ENCODE peak calls at places on chromosomes 1 and 21, in nine cellular contexts. Z is COR-L47, U is HAP-1, J is renal cortical epithelial cell, I is caudate nucleus, Q is uterus, G is BE2C, C is left colon, L is HFFc6. T is an unnamed sample.
A peak's percentile ranks its signal among the peaks of the same experiment; 100 is the strongest.

GRCh38 chr1:185284533-185285244 is 32.4 kb downstream of the IVNS1ABP start:
- DNase-seq in C (no peak), Z (no peak), Q (no peak), L (no peak), I (no peak), U (no peak), J (no peak), G (no peak), T (peak; percentile 7)

GRCh38 chr1:98903261-98903660 is 101.4 kb downstream of the PLPPR5 start:
- DNase-seq in Q (no peak), J (peak; percentile 74), G (no peak), C (no peak), I (no peak), L (peak; percentile 89), U (no peak), Z (no peak), T (peak; percentile 74)

GRCh38 chr1:29879217-29879616 is 642.9 kb downstream of the PTPRU start:
- DNase-seq in J (no peak), Z (no peak), G (no peak), Q (no peak), C (no peak), I (no peak), U (no peak), L (no peak), T (no peak)

GRCh38 chr1:41486053-41486891 is 1.8 kb upstream of the EDN2 start:
- DNase-seq in I (no peak), G (no peak), J (peak; percentile 96), C (no peak), Q (peak; percentile 18), L (peak; percentile 20), U (peak; percentile 95), Z (no peak), T (peak; percentile 99)

GRCh38 chr1:24074196-24074595 is 37.7 kb downstream of the MYOM3 start:
- DNase-seq in L (no peak), C (no peak), J (no peak), Z (no peak), Q (no peak), I (no peak), U (no peak), G (no peak), T (no peak)

GRCh38 chr1:10514490-10515235 is 39.9 kb downstream of the PEX14 start:
- DNase-seq in J (peak; percentile 33), C (no peak), G (peak; percentile 39), L (peak; percentile 16), U (no peak), Q (no peak), I (no peak), Z (peak; percentile 49), T (peak; percentile 53)

GRCh38 chr1:210523830-210524229 is 195.1 kb downstream of the HHAT start:
- DNase-seq in G (no peak), C (no peak), Q (no peak), Z (no peak), U (no peak), I (no peak), L (peak; percentile 20), J (no peak), T (no peak)

GRCh38 chr1:14017531-14017961 is 317.6 kb downstream of the PRDM2 start:
- DNase-seq in Q (no peak), I (no peak), J (peak; percentile 32), G (no peak), U (no peak), L (no peak), C (peak; percentile 25), Z (peak; percentile 23), T (peak; percentile 83)

GRCh38 chr1:197725975-197726374 is 49.3 kb downstream of the DENND1B start:
- DNase-seq in Z (no peak), Q (no peak), J (no peak), C (no peak), U (no peak), I (no peak), L (no peak), G (no peak), T (no peak)

GRCh38 chr1:90725341-90725960 is 8.3 kb upstream of the BARHL2 start:
- DNase-seq in U (no peak), C (no peak), J (no peak), Q (no peak), I (no peak), L (no peak), Z (no peak), G (no peak), T (no peak)

GRCh38 chr1:64042331-64043100 is 160.9 kb upstream of the UBE2U start:
- DNase-seq in G (no peak), U (no peak), C (no peak), J (peak; percentile 94), Z (no peak), I (no peak), L (peak; percentile 86), Q (peak; percentile 57), T (peak; percentile 84)

GRCh38 chr1:33306561-33307493 is 14.1 kb downstream of the A3GALT2 start:
- DNase-seq in I (no peak), J (no peak), Z (no peak), U (no peak), L (no peak), G (no peak), Q (peak; percentile 49), C (no peak), T (no peak)

GRCh38 chr1:193322218-193322617 is 135.8 kb upstream of the B3GALT2 start:
- DNase-seq in Q (no peak), U (no peak), J (peak; percentile 71), G (no peak), C (no peak), I (no peak), Z (no peak), L (peak; percentile 50), T (peak; percentile 72)

GRCh38 chr1:93659805-93660479 is 21.7 kb downstream of the BCAR3 start:
- DNase-seq in U (no peak), Z (no peak), I (no peak), J (no peak), L (no peak), G (peak; percentile 79), C (no peak), Q (no peak), T (no peak)

GRCh38 chr1:1542766-1543705 is 2.6 kb upstream of the TMEM240 start:
- DNase-seq in G (peak; percentile 34), C (no peak), Q (no peak), L (no peak), J (no peak), U (no peak), I (no peak), Z (no peak), T (no peak)

GRCh38 chr1:167542109-167543032 is 11.2 kb downstream of the CREG1 start:
- DNase-seq in G (no peak), C (no peak), Q (no peak), U (no peak), J (no peak), Z (peak; percentile 18), L (no peak), I (no peak), T (no peak)

GRCh38 chr21:43644609-43645008 is 14.7 kb downstream of the HSF2BP start:
- DNase-seq in G (no peak), L (peak; percentile 48), J (peak; percentile 22), I (no peak), U (no peak), Z (no peak), Q (no peak), C (no peak), T (peak; percentile 45)

GRCh38 chr21:45050786-45051489 is 23.4 kb upstream of the ADARB1 start:
- DNase-seq in J (no peak), U (peak; percentile 62), Q (no peak), Z (no peak), C (no peak), G (no peak), L (peak; percentile 26), I (no peak), T (no peak)

GRCh38 chr1:2100775-2101108 is 50.5 kb downstream of the PRKCZ start:
- DNase-seq in I (no peak), Q (no peak), Z (no peak), U (no peak), J (no peak), G (no peak), C (no peak), L (no peak), T (no peak)

GRCh38 chr1:224582041-224582440 is 34.1 kb upstream of the CNIH3 start:
- DNase-seq in C (no peak), U (no peak), J (peak; percentile 56), G (no peak), L (no peak), I (no peak), Q (no peak), Z (peak; percentile 49), T (no peak)

GRCh38 chr1:197195100-197195499 is 48.6 kb upstream of the ASPM start:
- DNase-seq in L (no peak), U (no peak), C (no peak), I (no peak), J (no peak), Q (no peak), G (no peak), Z (no peak), T (no peak)

T was measured in kidney tubule cell.